ENCODE peak calls at places on chromosomes 12 and 14, in nine cellular contexts. T is pancreas; L is PC-9; S is A549; M is CD8-positive, alpha-beta T cell; F is esophagus squamous epithelium; A is IMR-90; P is body of pancreas; E is mammary epithelial cell. R is an unnamed sample. For H3K4me1, the result is how much of the 10 kb centered on the place peaks cover.

GRCh38 chr14:56102901-56103409 is 15.3 kb upstream of the PELI2 start:
- DNase-seq in M (no peak), F (no peak), S (no peak), L (no peak), E (no peak), T (no peak), A (no peak), P (no peak), R (no peak)

GRCh38 chr12:25459541-25459951 is 93.5 kb downstream of the LMNTD1 start:
- DNase-seq in T (no peak), E (no peak), A (no peak), P (no peak), F (no peak), L (no peak), M (no peak), S (no peak), R (no peak)

GRCh38 chr12:132427999-132428871 is 61.7 kb upstream of the FBRSL1 start:
- DNase-seq in L (no peak), F (no peak), M (no peak), P (peak), S (peak), T (peak), A (no peak), E (no peak), R (no peak)

GRCh38 chr12:121534495-121535148 is 46.2 kb downstream of the KDM2B start:
- DNase-seq in T (no peak), S (no peak), E (no peak), P (no peak), M (peak), F (no peak), A (no peak), L (no peak), R (no peak)

GRCh38 chr14:92963301-92964123 is 40.6 kb downstream of the CHGA start:
- DNase-seq in A (no peak), F (no peak), S (no peak), T (no peak), E (no peak), P (no peak), M (no peak), L (no peak), R (no peak)

GRCh38 chr12:81077329-81077685 is 572 bp upstream of the ACSS3 start:
- DNase-seq in F (no peak), M (no peak), E (no peak), S (no peak), L (peak), T (peak), P (peak), A (no peak), R (no peak)

GRCh38 chr14:23621204-23621931 is 14.8 kb upstream of the DHRS2 start:
- DNase-seq in M (no peak), L (no peak), F (no peak), E (no peak), A (no peak), S (no peak), P (peak), T (peak), R (no peak)

GRCh38 chr14:66395300-66395699 is 90.9 kb upstream of the CCDC196 start:
- DNase-seq in T (no peak), E (peak), P (no peak), A (no peak), L (peak), M (no peak), S (no peak), F (no peak), R (no peak)

GRCh38 chr14:105305350-105305749 is 4.5 kb upstream of the BRF1 start:
- DNase-seq in L (no peak), M (no peak), S (no peak), A (no peak), P (no peak), T (no peak), E (no peak), F (no peak), R (no peak)

GRCh38 chr12:4270670-4271432 is 2.7 kb upstream of the CCND2 start:
- DNase-seq in F (no peak), T (peak), P (peak), A (no peak), M (no peak), L (no peak), E (no peak), S (no peak), R (no peak)

GRCh38 chr12:98955284-98955683 is 310.2 kb downstream of the APAF1 start:
- DNase-seq in P (peak), F (no peak), T (no peak), M (no peak), S (peak), L (no peak), A (peak), E (peak), R (peak)

GRCh38 chr12:66287275-66287674 is 15.0 kb upstream of the HELB start:
- DNase-seq in S (no peak), A (no peak), T (no peak), P (no peak), F (no peak), M (no peak), L (no peak), E (no peak), R (no peak)

GRCh38 chr12:66288121-66288520 is 14.2 kb upstream of the HELB start:
- DNase-seq in P (no peak), A (no peak), E (no peak), L (no peak), T (no peak), F (no peak), S (no peak), M (peak), R (no peak)

GRCh38 chr12:66296171-66296683 is 6.1 kb upstream of the HELB start:
- DNase-seq in L (no peak), T (no peak), P (no peak), S (no peak), F (no peak), A (no peak), M (no peak), E (peak), R (peak)

GRCh38 chr12:66290716-66291200 is 11.5 kb upstream of the HELB start:
- DNase-seq in P (no peak), L (no peak), T (no peak), E (no peak), S (no peak), F (no peak), M (no peak), A (no peak), R (no peak)
- H3K4me1 ChIP-seq in P (under half), L (under half), T (under half), E (under half), S (under half), F (under half), M (half or more), A (under half), R (under half)

GRCh38 chr14:103625361-103626095 is 3.5 kb upstream of the KLC1 start:
- DNase-seq in P (no peak), A (no peak), T (no peak), M (peak), S (no peak), E (no peak), F (no peak), L (no peak), R (no peak)

GRCh38 chr14:103624860-103625259 is 4.2 kb upstream of the KLC1 start:
- DNase-seq in E (peak), L (peak), S (peak), P (peak), A (peak), F (no peak), T (no peak), M (no peak), R (no peak)

GRCh38 chr14:103628221-103628683 is 759 bp upstream of the KLC1 start:
- DNase-seq in A (peak), E (peak), S (peak), T (peak), M (no peak), L (peak), F (no peak), P (peak), R (no peak)

GRCh38 chr14:103627073-103628025 is 1.7 kb upstream of the KLC1 start:
- DNase-seq in P (no peak), E (no peak), M (no peak), S (no peak), F (no peak), A (no peak), L (no peak), T (no peak), R (no peak)

GRCh38 chr14:103626150-103626850 is 2.7 kb upstream of the KLC1 start:
- DNase-seq in M (no peak), E (no peak), F (no peak), A (no peak), L (no peak), S (no peak), P (no peak), T (no peak), R (no peak)
- H3K4me1 ChIP-seq in M (under half), E (under half), F (under half), A (under half), L (half or more), S (under half), P (under half), T (under half), R (under half)

GRCh38 chr12:11904124-11904523 is 166.6 kb upstream of the BCL2L14 start:
- DNase-seq in A (no peak), P (no peak), T (no peak), M (no peak), L (no peak), S (no peak), E (no peak), F (no peak), R (peak)
- H3K4me1 ChIP-seq in A (under half), P (under half), T (under half), M (under half), L (under half), S (under half), E (under half), F (under half), R (under half)

GRCh38 chr12:60842166-60842565 is 1246.3 kb downstream of the SLC16A7 start:
- DNase-seq in T (no peak), P (no peak), M (no peak), S (no peak), L (no peak), A (no peak), E (no peak), F (no peak), R (no peak)

GRCh38 chr12:60847281-60847680 is 1251.5 kb downstream of the SLC16A7 start:
- DNase-seq in T (no peak), F (no peak), E (no peak), P (no peak), M (no peak), S (no peak), L (no peak), A (no peak), R (no peak)

GRCh38 chr12:60845696-60846095 is 1249.9 kb downstream of the SLC16A7 start:
- DNase-seq in T (no peak), L (no peak), S (no peak), E (no peak), P (no peak), M (no peak), A (no peak), F (no peak), R (no peak)

GRCh38 chr12:60849723-60850122 is 1253.9 kb downstream of the SLC16A7 start:
- DNase-seq in M (no peak), P (no peak), T (no peak), F (no peak), L (no peak), A (no peak), S (no peak), E (no peak), R (no peak)

DNA sequence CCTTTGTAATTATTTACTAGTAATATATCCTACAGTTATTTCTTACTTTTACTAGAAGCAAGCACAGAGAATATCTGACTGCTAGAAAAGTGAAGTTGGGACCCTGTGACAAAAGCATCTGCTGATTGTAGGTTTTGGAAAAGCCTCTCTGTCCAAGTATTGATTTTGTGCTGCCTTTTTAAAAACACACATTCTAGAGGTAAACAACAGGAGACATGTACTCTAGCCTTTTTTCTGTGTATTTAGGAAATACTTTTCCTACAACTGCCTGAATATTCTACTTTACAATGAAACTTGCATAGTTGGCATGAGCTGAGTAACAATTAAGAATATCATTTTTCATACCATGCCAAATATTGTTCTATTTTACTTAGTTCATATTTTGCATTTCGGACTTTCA is 1249.0 kb downstream of the SLC16A7 start:
- DNase-seq in M (no peak), T (no peak), E (no peak), A (no peak), F (no peak), L (no peak), S (no peak), P (no peak), R (no peak)
- H3K4me1 ChIP-seq in M (under half), T (under half), E (under half), A (under half), F (under half), L (under half), S (under half), P (under half), R (under half)

GRCh38 chr14:37602605-37603453 is 7.4 kb downstream of the TTC6 start:
- DNase-seq in M (no peak), L (no peak), S (no peak), T (no peak), E (no peak), F (no peak), P (no peak), A (no peak), R (no peak)
- H3K4me1 ChIP-seq in M (under half), L (under half), S (under half), T (under half), E (under half), F (under half), P (under half), A (under half), R (under half)

R was measured in foreskin keratinocyte.